ENCODE peak calls at places on chromosome 2, in six cellular contexts. O is T-cell, Q is DMS153, A is prostate gland, T is AML-193, N is NCI-H1105. X is an unnamed sample.

GRCh38 chr2:65024149-65024829 is 31.9 kb upstream of the CEP68 start:
- DNase-seq in T (no peak), O (no peak), N (no peak), Q (no peak), A (no peak), X (no peak)

GRCh38 chr2:201579536-201579935 is 63.8 kb downstream of the TMEM237 start:
- DNase-seq in O (no peak), Q (no peak), T (no peak), A (no peak), N (no peak), X (no peak)

GRCh38 chr2:239369631-239370161 is 31.1 kb downstream of the HDAC4 start:
- DNase-seq in O (peak; percentile 82), Q (no peak), T (no peak), A (no peak), N (no peak), X (peak; percentile 56)

GRCh38 chr2:108958002-108958401 is 31.0 kb downstream of the EDAR start:
- DNase-seq in N (no peak), T (no peak), Q (no peak), A (peak; percentile 33), O (peak; percentile 31), X (no peak)

GRCh38 chr2:27823564-27823963 is 52.0 kb downstream of the MRPL33 start:
- DNase-seq in Q (no peak), O (no peak), N (no peak), A (no peak), T (no peak), X (no peak)

GRCh38 chr2:241095594-241096290 is 6.3 kb downstream of the MTERF4 start:
- DNase-seq in Q (no peak), N (no peak), A (no peak), O (peak; percentile 53), T (no peak), X (no peak)

GRCh38 chr2:112674229-112674628 is 28.5 kb downstream of the SLC20A1 start:
- DNase-seq in N (no peak), T (peak; percentile 97), O (no peak), A (peak; percentile 32), Q (no peak), X (peak; percentile 74)

GRCh38 chr2:166803314-166803986 is 84.8 kb upstream of the XIRP2 start:
- DNase-seq in N (no peak), O (no peak), T (no peak), A (no peak), Q (peak; percentile 43), X (no peak)

GRCh38 chr2:169080250-169081035 is 11.1 kb downstream of the DHRS9 start:
- DNase-seq in Q (no peak), N (no peak), O (no peak), T (peak; percentile 54), A (no peak), X (no peak)

GRCh38 chr2:192124576-192124975 is 70.2 kb downstream of the TMEFF2 start:
- DNase-seq in T (no peak), N (no peak), A (no peak), O (no peak), Q (no peak), X (no peak)

GRCh38 chr2:208867374-208867773 is 460.8 kb downstream of the PTH2R start:
- DNase-seq in T (no peak), N (no peak), A (no peak), O (no peak), Q (no peak), X (no peak)

GRCh38 chr2:150526827-150527226 is 39.4 kb upstream of the RND3 start:
- DNase-seq in O (no peak), A (peak; percentile 24), N (no peak), Q (no peak), T (no peak), X (no peak)

GRCh38 chr2:212538156-212539144 is at the start of gene ERBB4:
- DNase-seq in Q (no peak), A (peak; percentile 11), N (no peak), O (no peak), T (no peak), X (no peak)

GRCh38 chr2:27182346-27182745 is 29.5 kb upstream of the ATRAID start:
- DNase-seq in O (no peak), T (no peak), A (no peak), Q (no peak), N (no peak), X (no peak)

GRCh38 chr2:200439981-200440380 is 69.9 kb downstream of the KCTD18 start:
- DNase-seq in T (no peak), N (no peak), A (no peak), Q (no peak), O (no peak), X (no peak)